ENCODE peak calls at places on chromosome 7, in seven cellular contexts. X, E, A, Z, O, S and V are unnamed samples.

GRCh38 chr7:85719981-85720963 is 533.4 kb upstream of the SEMA3D start:
- DNase-seq in A (no peak), S (no peak), O (no peak), Z (peak), E (no peak), X (no peak), V (peak)

GRCh38 chr7:138876326-138876725 is 78.3 kb upstream of the ATP6V0A4 start:
- DNase-seq in O (no peak), Z (no peak), X (no peak), A (no peak), S (no peak), E (no peak), V (no peak)

GRCh38 chr7:3404490-3404889 is 103.4 kb downstream of the SDK1 start:
- DNase-seq in Z (peak), X (no peak), O (no peak), A (no peak), S (no peak), E (no peak), V (peak)

GRCh38 chr7:53387515-53387914 is 352.1 kb downstream of the POM121L12 start:
- DNase-seq in A (no peak), E (no peak), O (no peak), Z (no peak), S (no peak), X (no peak), V (no peak)

GRCh38 chr7:99525713-99526440 is 21.4 kb downstream of the ZKSCAN5 start:
- DNase-seq in O (no peak), Z (no peak), X (no peak), S (no peak), A (no peak), E (no peak), V (no peak)

GRCh38 chr7:107751113-107751512 is 7.2 kb downstream of the CBLL1 start:
- DNase-seq in E (no peak), X (no peak), A (no peak), S (no peak), O (no peak), Z (no peak), V (no peak)

GRCh38 chr7:42068554-42069280 is 168.3 kb downstream of the GLI3 start:
- DNase-seq in A (no peak), O (no peak), Z (no peak), E (no peak), S (no peak), X (no peak), V (no peak)

GRCh38 chr7:147078324-147078723 is 961.7 kb downstream of the CNTNAP2 start:
- DNase-seq in X (no peak), Z (no peak), A (no peak), E (no peak), S (no peak), O (no peak), V (no peak)

GRCh38 chr7:148607151-148607661 is 16.6 kb downstream of the C7orf33 start:
- DNase-seq in Z (no peak), E (no peak), S (no peak), O (no peak), X (no peak), A (no peak), V (no peak)

GRCh38 chr7:72785166-72785955 is 42.6 kb downstream of the TYW1B start:
- DNase-seq in A (no peak), E (no peak), O (no peak), Z (no peak), S (no peak), X (no peak), V (no peak)

GRCh38 chr7:80498481-80499349 is 13.1 kb downstream of the GNAT3 start:
- DNase-seq in O (no peak), X (no peak), E (no peak), Z (peak), A (no peak), S (no peak), V (peak)

GRCh38 chr7:151238190-151238810 is 6.0 kb downstream of the CHPF2 start:
- DNase-seq in E (no peak), A (no peak), X (no peak), S (no peak), Z (no peak), O (no peak), V (no peak)

GRCh38 chr7:2527505-2528464 is 8.2 kb downstream of the LFNG start:
- DNase-seq in E (peak), X (no peak), A (no peak), Z (no peak), O (peak), S (no peak), V (no peak)

GRCh38 chr7:157544226-157544625 is 207.4 kb downstream of the DNAJB6 start:
- DNase-seq in E (no peak), S (peak), Z (no peak), O (peak), X (peak), A (no peak), V (no peak)

GRCh38 chr7:54072710-54073109 is 469.5 kb upstream of the VSTM2A start:
- DNase-seq in A (no peak), E (no peak), S (no peak), Z (no peak), X (no peak), O (no peak), V (no peak)

GRCh38 chr7:46099091-46099490 is 178.0 kb upstream of the IGFBP3 start:
- DNase-seq in X (no peak), Z (no peak), O (no peak), A (no peak), S (no peak), E (no peak), V (no peak)

GRCh38 chr7:378551-379455 is 88.8 kb downstream of the FOXL3 start:
- DNase-seq in X (peak), S (peak), O (peak), Z (no peak), E (peak), A (peak), V (no peak)

GRCh38 chr7:110090113-110090820 is 1000.7 kb upstream of the LRRN3 start:
- DNase-seq in O (no peak), A (no peak), E (no peak), X (no peak), S (no peak), Z (peak), V (no peak)

GRCh38 chr7:50357346-50357745 is 52.8 kb downstream of the IKZF1 start:
- DNase-seq in O (no peak), X (no peak), Z (no peak), S (no peak), E (no peak), A (no peak), V (no peak)

GRCh38 chr7:158975526-158976467 is 119.4 kb downstream of the DYNC2I1 start:
- DNase-seq in S (no peak), O (no peak), Z (no peak), A (no peak), X (no peak), E (no peak), V (peak)

GRCh38 chr7:135859548-135859947 is 110.9 kb upstream of the FAM180A start:
- DNase-seq in O (no peak), A (no peak), X (no peak), S (no peak), E (no peak), Z (no peak), V (no peak)

GRCh38 chr7:130361681-130362080 is 17.1 kb downstream of the CPA5 start:
- DNase-seq in E (no peak), Z (no peak), O (no peak), A (no peak), X (no peak), S (peak), V (no peak)

GRCh38 chr7:127347567-127348246 is 44.8 kb downstream of the ZNF800 start:
- DNase-seq in X (peak), Z (peak), S (peak), A (peak), O (peak), E (peak), V (peak)

GRCh38 chr7:122059516-122059915 is 84.5 kb downstream of the AASS start:
- DNase-seq in O (no peak), S (no peak), Z (no peak), E (no peak), A (no peak), X (no peak), V (no peak)

GRCh38 chr7:2837476-2837875 is 6.6 kb downstream of the GNA12 start:
- DNase-seq in Z (peak), E (no peak), A (no peak), O (no peak), X (no peak), S (no peak), V (no peak)

GRCh38 chr7:86372262-86372661 is 271.4 kb upstream of the GRM3 start:
- DNase-seq in E (no peak), O (no peak), X (no peak), S (no peak), A (no peak), Z (no peak), V (no peak)

DNA sequence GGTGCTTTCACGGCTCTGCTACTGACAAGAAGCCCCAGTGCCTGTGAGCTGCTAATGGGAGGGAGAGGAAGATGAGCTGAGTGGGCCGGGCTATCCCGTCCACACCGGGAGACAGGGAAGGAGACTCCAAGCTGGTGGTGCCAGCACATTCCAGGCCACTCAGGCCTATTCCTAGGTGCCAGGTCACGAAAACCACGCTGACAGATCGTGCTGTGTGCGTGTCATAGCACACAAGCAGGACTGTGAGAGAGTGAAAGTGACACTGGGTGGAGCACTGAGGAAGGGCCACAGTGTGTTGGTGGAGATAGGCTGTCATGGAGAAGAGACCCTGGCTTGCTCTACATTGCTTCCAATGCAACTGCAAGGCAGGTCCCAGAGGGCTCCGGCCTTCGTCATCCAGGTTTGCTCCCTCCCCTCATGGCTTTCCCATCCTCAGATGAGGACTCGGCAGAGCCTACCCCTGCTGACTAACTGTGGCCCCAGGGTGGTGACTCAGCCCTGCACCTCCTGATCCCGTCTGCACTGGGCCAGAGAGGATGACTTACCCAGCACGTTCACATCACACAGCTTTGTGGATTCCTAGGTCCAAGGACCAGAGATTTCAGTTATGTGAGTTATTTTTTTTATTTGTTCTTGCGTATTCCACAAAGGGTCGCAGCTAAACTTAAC is 167.3 kb downstream of the EGFR start:
- DNase-seq in Z (peak), A (no peak), X (no peak), E (no peak), O (no peak), S (no peak), V (peak)
- TF ChIP-seq CTCF in Z (no peak), A (no peak), X (no peak), E (no peak), O (no peak), S (no peak), V (no peak)

GRCh38 chr7:116544488-116544887 is 19.7 kb downstream of the CAV1 start:
- DNase-seq in A (no peak), S (no peak), E (no peak), O (no peak), X (no peak), Z (no peak), V (no peak)
- H3K27ac ChIP-seq in A (peak), S (peak), E (no peak), O (no peak), X (no peak), Z (peak), V (no peak)

DNA sequence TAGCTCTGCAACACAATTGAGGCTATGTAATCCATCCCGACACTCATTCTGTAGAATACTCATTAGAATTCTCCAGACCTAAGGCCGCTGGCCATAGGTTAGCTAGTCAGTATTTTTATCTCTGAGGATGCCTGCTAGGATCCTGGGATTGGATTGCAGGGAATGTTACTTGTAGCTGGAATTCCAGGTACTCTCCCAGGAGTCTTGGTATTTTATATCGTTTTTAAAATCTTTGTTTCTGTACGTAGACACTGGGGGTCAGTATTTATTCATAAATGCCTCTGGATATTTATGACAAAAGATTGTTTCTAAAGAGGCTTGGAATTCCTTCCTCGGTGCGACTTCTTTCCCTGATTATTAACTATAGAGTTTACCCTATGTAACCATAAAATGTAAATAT is 40.1 kb downstream of the BPGM start:
- DNase-seq in X (no peak), Z (peak), E (no peak), S (no peak), A (no peak), O (no peak), V (no peak)
- TF ChIP-seq CTCF in X (no peak), Z (no peak), E (no peak), S (peak), A (peak), O (peak), V (peak)

DNA sequence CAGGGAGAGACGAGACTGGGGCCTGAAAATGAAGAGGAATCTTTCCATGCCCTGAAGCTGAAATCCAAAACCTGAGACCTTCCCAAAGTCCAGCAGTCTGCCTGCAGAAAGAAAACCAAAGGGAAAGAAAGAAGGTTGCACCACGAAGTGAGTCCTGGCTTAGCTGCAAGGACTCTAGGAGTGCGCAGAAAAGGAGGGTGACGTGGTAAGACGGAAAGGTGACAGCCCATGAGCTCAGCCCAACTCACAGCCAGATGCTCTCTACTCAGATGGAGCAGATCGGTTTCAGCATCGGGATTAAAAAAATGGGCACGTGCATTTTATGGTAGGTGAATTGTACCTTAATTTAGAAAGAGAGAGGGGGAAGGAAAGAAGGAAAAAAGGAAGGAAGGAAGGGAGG is 67.0 kb downstream of the VOPP1 start:
- DNase-seq in E (no peak), O (no peak), Z (no peak), A (no peak), X (no peak), S (no peak), V (no peak)
- H3K27ac ChIP-seq in E (no peak), O (no peak), Z (no peak), A (no peak), X (no peak), S (no peak), V (no peak)

GRCh38 chr7:102286237-102287081 is at the start of gene SH2B2:
- DNase-seq in A (peak), Z (peak), X (peak), E (peak), S (peak), O (peak), V (peak)
- TF ChIP-seq CTCF in A (no peak), Z (no peak), X (no peak), E (no peak), S (no peak), O (no peak), V (no peak)

GRCh38 chr7:116341222-116341907 is 131.0 kb downstream of the TES start:
- DNase-seq in E (no peak), O (no peak), A (no peak), X (no peak), Z (peak), S (no peak), V (no peak)

GRCh38 chr7:116351966-116352365 is 141.6 kb downstream of the TES start:
- DNase-seq in Z (no peak), X (no peak), E (no peak), O (no peak), A (no peak), S (no peak), V (no peak)

GRCh38 chr7:116342125-116342524 is 131.8 kb downstream of the TES start:
- DNase-seq in E (no peak), O (no peak), S (no peak), Z (peak), X (no peak), A (no peak), V (no peak)

GRCh38 chr7:116348356-116348755 is 138.0 kb downstream of the TES start:
- DNase-seq in E (no peak), O (no peak), X (no peak), A (no peak), Z (no peak), S (no peak), V (no peak)

DNA sequence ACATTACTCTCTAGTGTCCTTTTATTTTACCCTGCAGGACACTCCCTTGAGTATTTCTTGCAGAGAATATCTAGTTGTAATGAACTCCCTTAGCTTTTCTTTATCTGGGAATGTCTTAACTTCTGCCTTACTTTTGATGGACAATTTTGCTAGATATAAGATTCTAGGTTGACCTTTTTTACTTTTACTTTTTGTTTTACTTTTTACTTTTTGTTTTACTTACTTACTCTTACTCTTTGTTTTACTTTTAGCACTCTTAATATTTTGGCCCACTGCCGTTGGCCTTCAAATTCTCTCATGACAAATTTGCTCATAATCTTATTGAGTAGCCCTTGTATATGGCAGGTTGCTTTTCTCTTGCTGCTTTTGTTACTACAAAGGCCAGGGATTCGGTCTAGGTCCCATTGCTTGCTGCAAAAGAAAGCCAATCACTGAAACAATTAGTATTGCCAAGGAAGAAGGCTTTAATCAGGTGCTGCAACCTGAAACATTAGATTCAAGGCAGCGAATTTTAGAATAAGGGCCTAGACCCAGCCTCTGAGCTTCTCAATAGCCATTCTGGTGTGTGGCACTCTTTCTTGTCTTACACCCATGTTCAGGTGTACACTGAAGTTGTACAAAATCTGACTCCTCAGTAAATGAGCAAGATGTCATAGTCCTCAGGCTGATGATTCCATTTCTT is 137.0 kb downstream of the TES start:
- DNase-seq in Z (no peak), X (no peak), A (no peak), E (no peak), S (no peak), O (no peak), V (no peak)
- H3K27ac ChIP-seq in Z (no peak), X (no peak), A (no peak), E (no peak), S (no peak), O (no peak), V (no peak)

GRCh38 chr7:44232900-44233715 is 32.3 kb downstream of the YKT6 start:
- DNase-seq in E (no peak), O (no peak), A (no peak), Z (no peak), S (no peak), X (no peak), V (no peak)
- TF ChIP-seq CTCF in E (no peak), O (no peak), A (no peak), Z (no peak), S (no peak), X (no peak), V (no peak)

GRCh38 chr7:66698652-66699205 is 41.8 kb upstream of the RABGEF1 start:
- DNase-seq in E (no peak), A (no peak), S (no peak), Z (no peak), O (no peak), X (no peak), V (no peak)

GRCh38 chr7:66700633-66701131 is 39.9 kb upstream of the RABGEF1 start:
- DNase-seq in O (no peak), X (no peak), Z (no peak), E (no peak), A (no peak), S (no peak), V (no peak)

GRCh38 chr7:66699998-66700397 is 40.5 kb upstream of the RABGEF1 start:
- DNase-seq in A (no peak), Z (no peak), X (no peak), S (no peak), E (peak), O (no peak), V (no peak)

GRCh38 chr7:66696774-66697191 is 43.8 kb upstream of the RABGEF1 start:
- DNase-seq in E (no peak), A (no peak), S (no peak), X (no peak), O (no peak), Z (no peak), V (peak)

DNA sequence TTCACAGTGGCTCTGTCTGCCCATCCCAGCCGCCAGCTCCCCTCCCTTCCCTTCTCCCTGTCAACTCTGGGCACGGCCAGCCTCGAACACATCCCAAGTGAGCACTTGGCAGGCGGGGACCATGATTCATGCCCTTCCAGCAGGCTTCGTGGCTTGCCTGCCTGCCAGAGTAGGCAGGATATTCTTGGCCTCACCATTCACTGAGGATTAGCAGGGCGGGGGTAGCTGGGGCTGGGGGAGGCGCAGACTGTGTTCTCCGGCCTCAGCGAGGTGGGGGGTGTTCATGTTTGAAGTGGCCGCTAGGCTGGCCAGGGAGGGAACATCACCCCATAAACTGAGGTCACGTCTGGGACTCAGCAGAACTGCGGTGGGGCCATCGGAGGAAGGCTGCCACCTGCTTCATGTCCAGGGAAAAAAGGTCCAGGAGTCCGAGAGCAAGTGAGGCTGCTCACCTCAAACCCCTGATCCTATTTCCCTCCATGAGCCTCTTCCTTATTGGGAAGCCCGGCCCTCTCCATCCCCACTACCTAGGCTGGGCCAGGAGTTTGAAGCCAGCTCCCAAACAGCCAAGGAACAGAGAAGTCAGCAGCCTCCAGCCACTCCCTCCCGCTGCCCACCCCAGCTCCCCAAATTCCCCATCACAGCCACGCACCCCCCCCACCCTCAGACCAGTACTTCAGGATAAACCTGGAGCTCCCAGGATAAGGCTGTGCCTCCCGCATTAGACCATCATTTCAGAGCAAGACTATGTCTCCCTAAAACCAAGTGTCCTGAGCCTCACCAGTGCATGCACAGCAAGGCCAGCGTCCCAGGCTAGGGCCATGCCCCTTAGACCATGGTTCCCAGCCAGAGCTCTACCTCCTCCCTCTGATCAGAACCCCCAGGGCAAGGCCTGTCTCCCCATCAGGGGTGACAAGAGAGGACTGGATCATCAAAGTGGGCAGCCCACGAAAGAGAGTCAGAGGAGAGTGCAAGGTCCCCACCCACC is 42.8 kb upstream of the RABGEF1 start:
- DNase-seq in Z (no peak), S (no peak), E (no peak), X (no peak), A (no peak), O (no peak), V (no peak)
- H3K27ac ChIP-seq in Z (no peak), S (no peak), E (no peak), X (no peak), A (no peak), O (no peak), V (peak)